ENCODE peak calls at places on chromosomes 12 and 14, in four cellular contexts. C is activated B cell treated with CpG ODN at 0.5 μM for 24 hours, V is sciatic nerve, H is midbrain. E is an unnamed sample.

GRCh38 chr12:91574391-91574790 is 391.8 kb upstream of the DCN start:
- DNase-seq in C (no peak), V (no peak), H (no peak), E (peak)

GRCh38 chr14:20681348-20682126 is 2.8 kb upstream of the RNASE4 start:
- DNase-seq in C (peak), V (peak), H (peak), E (peak)

GRCh38 chr12:87952850-87953249 is 76.4 kb downstream of the C12orf50 start:
- DNase-seq in C (no peak), V (no peak), H (no peak), E (no peak)

GRCh38 chr12:124392991-124393790 is 98.3 kb downstream of the RFLNA start:
- DNase-seq in C (no peak), V (peak), H (peak), E (peak)

GRCh38 chr14:50961606-50962259 is 17.4 kb upstream of the PYGL start:
- DNase-seq in C (no peak), V (no peak), H (no peak), E (no peak)

GRCh38 chr14:67137744-67138371 is 51.4 kb upstream of the GARIN2 start:
- DNase-seq in C (no peak), V (no peak), H (no peak), E (no peak)

GRCh38 chr14:75283162-75283883 is 4.7 kb downstream of the FOS start:
- DNase-seq in C (no peak), V (no peak), H (no peak), E (no peak)

GRCh38 chr14:65461730-65462129 is 49.2 kb downstream of the FUT8 start:
- DNase-seq in C (no peak), V (no peak), H (no peak), E (no peak)

GRCh38 chr14:90419200-90419599 is 22.4 kb downstream of the CALM1 start:
- DNase-seq in C (no peak), V (peak), H (no peak), E (peak)

GRCh38 chr12:1170411-1170810 is 179.4 kb downstream of the ERC1 start:
- DNase-seq in C (no peak), V (no peak), H (no peak), E (no peak)

GRCh38 chr14:54085137-54085810 is 128.6 kb upstream of the BMP4 start:
- DNase-seq in C (no peak), V (no peak), H (no peak), E (no peak)

E was measured in G401.